ENCODE peak calls at places on chromosomes 11 and 22, in ten cellular contexts. One of them, this sample, is unnamed.

GRCh38 chr11:71542856-71543743 is 5.1 kb upstream of the KRTAP5-9 start:
- DNase-seq in GM12865: peak; percentile 82
- DNase-seq in osteocyte: no peak
- DNase-seq in activated T-cell treated with anti-CD3 and anti-CD28 coated beads for 1 hour: no peak
- DNase-seq in activated effector memory CD4-positive, alpha-beta T cell treated with anti-CD3 and anti-CD28 coated beads, Interleukin-2, amount 50 U/mL, for 16 hours: no peak
- DNase-seq in sigmoid colon: no peak
- DNase-seq in SK-N-MC: no peak
- DNase-seq in activated CD8-positive, alpha-beta memory T cell treated with anti-CD3 and anti-CD28 coated beads, Interleukin-2, amount 10 ng/mL, durations not matched to agents 7 days and 5 days: no peak
- DNase-seq in hypothalamus: no peak
- DNase-seq in HCEC 1CT: no peak
- DNase-seq in this sample: peak; percentile 73

GRCh38 chr22:45893516-45893915 is 83.4 kb downstream of the WNT7B start:
- DNase-seq in osteocyte: no peak
- DNase-seq in activated CD8-positive, alpha-beta memory T cell treated with anti-CD3 and anti-CD28 coated beads, Interleukin-2, amount 10 ng/mL, durations not matched to agents 7 days and 5 days: no peak
- DNase-seq in GM12865: no peak
- DNase-seq in activated T-cell treated with anti-CD3 and anti-CD28 coated beads for 1 hour: no peak
- DNase-seq in hypothalamus: no peak
- DNase-seq in sigmoid colon: no peak
- DNase-seq in SK-N-MC: no peak
- DNase-seq in HCEC 1CT: no peak
- DNase-seq in activated effector memory CD4-positive, alpha-beta T cell treated with anti-CD3 and anti-CD28 coated beads, Interleukin-2, amount 50 U/mL, for 16 hours: no peak
- DNase-seq in this sample: no peak

GRCh38 chr22:26663374-26663923 is 6.1 kb downstream of the MIAT start:
- DNase-seq in sigmoid colon: no peak
- DNase-seq in hypothalamus: no peak
- DNase-seq in GM12865: no peak
- DNase-seq in HCEC 1CT: no peak
- DNase-seq in activated T-cell treated with anti-CD3 and anti-CD28 coated beads for 1 hour: no peak
- DNase-seq in activated effector memory CD4-positive, alpha-beta T cell treated with anti-CD3 and anti-CD28 coated beads, Interleukin-2, amount 50 U/mL, for 16 hours: no peak
- DNase-seq in SK-N-MC: no peak
- DNase-seq in osteocyte: no peak
- DNase-seq in activated CD8-positive, alpha-beta memory T cell treated with anti-CD3 and anti-CD28 coated beads, Interleukin-2, amount 10 ng/mL, durations not matched to agents 7 days and 5 days: no peak
- DNase-seq in this sample: no peak

GRCh38 chr22:37282385-37282677 is at the start of gene CYTH4:
- DNase-seq in GM12865: peak; percentile 73
- DNase-seq in HCEC 1CT: no peak
- DNase-seq in activated CD8-positive, alpha-beta memory T cell treated with anti-CD3 and anti-CD28 coated beads, Interleukin-2, amount 10 ng/mL, durations not matched to agents 7 days and 5 days: peak; percentile 90
- DNase-seq in activated effector memory CD4-positive, alpha-beta T cell treated with anti-CD3 and anti-CD28 coated beads, Interleukin-2, amount 50 U/mL, for 16 hours: peak; percentile 90
- DNase-seq in osteocyte: no peak
- DNase-seq in sigmoid colon: peak; percentile 80
- DNase-seq in hypothalamus: no peak
- DNase-seq in activated T-cell treated with anti-CD3 and anti-CD28 coated beads for 1 hour: peak; percentile 71
- DNase-seq in SK-N-MC: no peak
- DNase-seq in this sample: peak; percentile 70

GRCh38 chr22:46025973-46026906 is 49.3 kb upstream of the WNT7B start:
- DNase-seq in osteocyte: no peak
- DNase-seq in activated CD8-positive, alpha-beta memory T cell treated with anti-CD3 and anti-CD28 coated beads, Interleukin-2, amount 10 ng/mL, durations not matched to agents 7 days and 5 days: no peak
- DNase-seq in HCEC 1CT: no peak
- DNase-seq in sigmoid colon: peak; percentile 66
- DNase-seq in activated T-cell treated with anti-CD3 and anti-CD28 coated beads for 1 hour: no peak
- DNase-seq in GM12865: no peak
- DNase-seq in SK-N-MC: no peak
- DNase-seq in activated effector memory CD4-positive, alpha-beta T cell treated with anti-CD3 and anti-CD28 coated beads, Interleukin-2, amount 50 U/mL, for 16 hours: peak; percentile 38
- DNase-seq in hypothalamus: no peak
- DNase-seq in this sample: no peak

GRCh38 chr11:72802822-72803221 is 9.0 kb upstream of the STARD10 start:
- DNase-seq in SK-N-MC: no peak
- DNase-seq in GM12865: no peak
- DNase-seq in osteocyte: no peak
- DNase-seq in hypothalamus: no peak
- DNase-seq in sigmoid colon: no peak
- DNase-seq in activated effector memory CD4-positive, alpha-beta T cell treated with anti-CD3 and anti-CD28 coated beads, Interleukin-2, amount 50 U/mL, for 16 hours: no peak
- DNase-seq in activated T-cell treated with anti-CD3 and anti-CD28 coated beads for 1 hour: no peak
- DNase-seq in HCEC 1CT: no peak
- DNase-seq in activated CD8-positive, alpha-beta memory T cell treated with anti-CD3 and anti-CD28 coated beads, Interleukin-2, amount 10 ng/mL, durations not matched to agents 7 days and 5 days: no peak
- DNase-seq in this sample: no peak

GRCh38 chr11:77411717-77412441 is 62.0 kb downstream of the PAK1 start:
- DNase-seq in hypothalamus: peak; percentile 46
- DNase-seq in SK-N-MC: peak; percentile 24
- DNase-seq in GM12865: peak; percentile 90
- DNase-seq in HCEC 1CT: peak; percentile 81
- DNase-seq in activated T-cell treated with anti-CD3 and anti-CD28 coated beads for 1 hour: peak; percentile 66
- DNase-seq in sigmoid colon: peak; percentile 92
- DNase-seq in osteocyte: peak; percentile 93
- DNase-seq in activated CD8-positive, alpha-beta memory T cell treated with anti-CD3 and anti-CD28 coated beads, Interleukin-2, amount 10 ng/mL, durations not matched to agents 7 days and 5 days: peak; percentile 88
- DNase-seq in activated effector memory CD4-positive, alpha-beta T cell treated with anti-CD3 and anti-CD28 coated beads, Interleukin-2, amount 50 U/mL, for 16 hours: peak; percentile 91
- DNase-seq in this sample: peak; percentile 93

GRCh38 chr11:43992834-43993637 is 50.6 kb downstream of the C11orf96 start:
- DNase-seq in hypothalamus: no peak
- DNase-seq in activated CD8-positive, alpha-beta memory T cell treated with anti-CD3 and anti-CD28 coated beads, Interleukin-2, amount 10 ng/mL, durations not matched to agents 7 days and 5 days: no peak
- DNase-seq in activated T-cell treated with anti-CD3 and anti-CD28 coated beads for 1 hour: no peak
- DNase-seq in activated effector memory CD4-positive, alpha-beta T cell treated with anti-CD3 and anti-CD28 coated beads, Interleukin-2, amount 50 U/mL, for 16 hours: no peak
- DNase-seq in osteocyte: no peak
- DNase-seq in GM12865: peak; percentile 11
- DNase-seq in SK-N-MC: no peak
- DNase-seq in sigmoid colon: peak; percentile 74
- DNase-seq in HCEC 1CT: peak; percentile 23
- DNase-seq in this sample: no peak

GRCh38 chr11:61587541-61587941 is 6.7 kb upstream of the SYT7 start:
- DNase-seq in sigmoid colon: peak; percentile 79
- DNase-seq in hypothalamus: no peak
- DNase-seq in activated effector memory CD4-positive, alpha-beta T cell treated with anti-CD3 and anti-CD28 coated beads, Interleukin-2, amount 50 U/mL, for 16 hours: peak; percentile 75
- DNase-seq in HCEC 1CT: peak; percentile 27
- DNase-seq in osteocyte: no peak
- DNase-seq in SK-N-MC: no peak
- DNase-seq in activated CD8-positive, alpha-beta memory T cell treated with anti-CD3 and anti-CD28 coated beads, Interleukin-2, amount 10 ng/mL, durations not matched to agents 7 days and 5 days: no peak
- DNase-seq in activated T-cell treated with anti-CD3 and anti-CD28 coated beads for 1 hour: peak; percentile 31
- DNase-seq in GM12865: no peak
- DNase-seq in this sample: no peak

GRCh38 chr11:121643530-121644512 is 191.1 kb upstream of the SORL1-AS1 start:
- DNase-seq in activated effector memory CD4-positive, alpha-beta T cell treated with anti-CD3 and anti-CD28 coated beads, Interleukin-2, amount 50 U/mL, for 16 hours: no peak
- DNase-seq in sigmoid colon: no peak
- DNase-seq in SK-N-MC: no peak
- DNase-seq in activated T-cell treated with anti-CD3 and anti-CD28 coated beads for 1 hour: no peak
- DNase-seq in hypothalamus: no peak
- DNase-seq in HCEC 1CT: no peak
- DNase-seq in GM12865: no peak
- DNase-seq in osteocyte: no peak
- DNase-seq in activated CD8-positive, alpha-beta memory T cell treated with anti-CD3 and anti-CD28 coated beads, Interleukin-2, amount 10 ng/mL, durations not matched to agents 7 days and 5 days: no peak
- DNase-seq in this sample: peak; percentile 29

GRCh38 chr11:65288706-65289536 is 25.7 kb upstream of the CDC42EP2 start:
- DNase-seq in osteocyte: no peak
- DNase-seq in SK-N-MC: no peak
- DNase-seq in sigmoid colon: peak; percentile 76
- DNase-seq in activated effector memory CD4-positive, alpha-beta T cell treated with anti-CD3 and anti-CD28 coated beads, Interleukin-2, amount 50 U/mL, for 16 hours: no peak
- DNase-seq in GM12865: no peak
- DNase-seq in activated T-cell treated with anti-CD3 and anti-CD28 coated beads for 1 hour: no peak
- DNase-seq in activated CD8-positive, alpha-beta memory T cell treated with anti-CD3 and anti-CD28 coated beads, Interleukin-2, amount 10 ng/mL, durations not matched to agents 7 days and 5 days: no peak
- DNase-seq in hypothalamus: no peak
- DNase-seq in HCEC 1CT: no peak
- DNase-seq in this sample: no peak

This sample was measured in NB4.